ENCODE peak calls at places on chromosomes 5 and 9, in nine cellular contexts. E is sigmoid colon, C is K562, H is transverse colon, F is GM23338, Z is GM12878, K is breast epithelium, P is spleen, R is HepG2. I is an unnamed sample.

GRCh38 chr5:73434921-73435320 is 13.7 kb downstream of the FOXD1 start:
- DNase-seq in Z (no peak), P (no peak), R (no peak), F (no peak), E (no peak), H (no peak), K (no peak), C (no peak), I (no peak)

GRCh38 chr9:89022071-89022721 is 30.9 kb downstream of the S1PR3 start:
- DNase-seq in R (no peak), P (no peak), K (peak), H (no peak), F (peak), Z (no peak), C (no peak), E (no peak), I (no peak)

GRCh38 chr5:135437796-135438560 is 9.2 kb downstream of the DCANP1 start:
- DNase-seq in R (peak), Z (no peak), P (peak), F (no peak), H (peak), K (no peak), E (peak), C (no peak), I (no peak)

GRCh38 chr9:27539479-27540441 is 10.1 kb upstream of the MOB3B start:
- DNase-seq in K (no peak), H (peak), E (peak), F (no peak), R (peak), Z (peak), P (no peak), C (no peak), I (no peak)

GRCh38 chr9:20209421-20210340 is 412.6 kb downstream of the MLLT3 start:
- DNase-seq in F (no peak), K (no peak), C (no peak), E (no peak), R (no peak), Z (peak), H (no peak), P (no peak), I (no peak)

GRCh38 chr9:92483896-92484545 is 1.7 kb upstream of the ASPN start:
- DNase-seq in K (no peak), E (no peak), P (no peak), Z (no peak), F (no peak), H (no peak), C (no peak), R (no peak), I (no peak)

GRCh38 chr5:142017832-142018427 is 5.1 kb upstream of the GNPDA1 start:
- DNase-seq in E (no peak), C (no peak), F (no peak), H (no peak), Z (peak), R (no peak), P (no peak), K (no peak), I (no peak)

GRCh38 chr5:72452515-72453259 is 54.5 kb downstream of the ZNF366 start:
- DNase-seq in F (no peak), E (peak), R (no peak), H (peak), Z (no peak), C (no peak), K (no peak), P (no peak), I (no peak)

GRCh38 chr9:92917176-92917800 is 30.0 kb upstream of the FGD3 start:
- DNase-seq in Z (no peak), E (no peak), K (no peak), P (no peak), F (no peak), H (no peak), R (no peak), C (no peak), I (peak)

GRCh38 chr9:131641618-131642495 is 96.5 kb downstream of the PRRT1B start:
- DNase-seq in K (no peak), H (peak), F (no peak), R (no peak), E (peak), Z (no peak), C (no peak), P (no peak), I (no peak)

GRCh38 chr9:91092214-91092613 is 269.5 kb downstream of the AUH start:
- DNase-seq in Z (no peak), P (no peak), H (no peak), E (no peak), R (no peak), C (no peak), K (no peak), F (no peak), I (no peak)

GRCh38 chr5:14505310-14506140 is 76.1 kb upstream of the OTULINL start:
- DNase-seq in H (no peak), P (no peak), E (no peak), Z (no peak), C (peak), K (no peak), F (peak), R (no peak), I (no peak)

GRCh38 chr5:167489202-167489601 is 802.2 kb upstream of the WWC1 start:
- DNase-seq in P (no peak), F (no peak), H (no peak), Z (no peak), K (no peak), E (no peak), C (no peak), R (no peak), I (no peak)

GRCh38 chr5:127832057-127832456 is 128.9 kb downstream of the CCDC192 start:
- DNase-seq in R (no peak), E (no peak), P (no peak), H (no peak), K (no peak), Z (no peak), F (no peak), C (no peak), I (peak)

GRCh38 chr9:84322830-84323229 is 17.7 kb downstream of the SLC28A3 start:
- DNase-seq in C (no peak), E (no peak), F (no peak), P (no peak), K (no peak), Z (no peak), R (no peak), H (no peak), I (no peak)

GRCh38 chr5:180494510-180495181 is 467 bp downstream of the CNOT6 start:
- DNase-seq in F (peak), E (peak), P (peak), C (peak), R (peak), Z (no peak), K (peak), H (peak), I (no peak)

GRCh38 chr5:172791291-172791690 is 20.3 kb upstream of the DUSP1 start:
- DNase-seq in P (no peak), H (no peak), E (peak), R (no peak), F (no peak), C (no peak), K (no peak), Z (no peak), I (no peak)

GRCh38 chr9:135010921-135011320 is 76.5 kb upstream of the OLFM1 start:
- DNase-seq in F (no peak), R (no peak), Z (no peak), C (no peak), H (no peak), E (no peak), K (no peak), P (peak), I (no peak)

GRCh38 chr9:133543772-133544467 is 9.4 kb downstream of the ADAMTSL2 start:
- DNase-seq in C (no peak), H (no peak), E (no peak), P (no peak), K (no peak), F (no peak), Z (no peak), R (no peak), I (no peak)

GRCh38 chr5:66039701-66040100 is 104.4 kb upstream of the SREK1 start:
- DNase-seq in H (no peak), R (no peak), F (no peak), K (no peak), C (no peak), Z (no peak), E (no peak), P (no peak), I (no peak)

GRCh38 chr9:126722922-126723806 is 81.7 kb upstream of the ZBTB43 start:
- DNase-seq in R (no peak), H (peak), Z (no peak), K (no peak), E (peak), P (peak), F (peak), C (peak), I (peak)

GRCh38 chr9:101486693-101487442 is 46.8 kb upstream of the RNF20 start:
- DNase-seq in H (peak), C (peak), K (no peak), F (peak), R (no peak), P (peak), E (peak), Z (no peak), I (no peak)

GRCh38 chr9:16254674-16255073 is 615.8 kb downstream of the BNC2 start:
- DNase-seq in Z (no peak), C (no peak), K (no peak), F (no peak), H (no peak), E (no peak), P (no peak), R (no peak), I (no peak)

GRCh38 chr5:67085616-67086015 is 111.0 kb downstream of the CD180 start:
- DNase-seq in P (no peak), H (no peak), C (no peak), E (no peak), F (no peak), R (no peak), K (no peak), Z (no peak), I (no peak)

GRCh38 chr9:14633148-14633547 is 60.1 kb downstream of the ZDHHC21 start:
- DNase-seq in K (no peak), C (no peak), F (peak), R (no peak), E (no peak), H (no peak), P (no peak), Z (no peak), I (no peak)

GRCh38 chr9:81690251-81690851 is 1.0 kb upstream of the TLE1 start:
- DNase-seq in H (peak), R (no peak), C (no peak), Z (no peak), F (peak), P (peak), E (peak), K (peak), I (no peak)

GRCh38 chr9:96241391-96241809 is 60.6 kb downstream of the HSD17B3 start:
- DNase-seq in K (no peak), F (no peak), E (no peak), Z (peak), P (no peak), C (no peak), R (no peak), H (no peak), I (no peak)

GRCh38 chr5:176677209-176677931 is 30.1 kb downstream of the TSPAN17 start:
- DNase-seq in Z (no peak), K (no peak), H (no peak), P (no peak), R (peak), E (no peak), F (no peak), C (no peak), I (no peak)

GRCh38 chr5:130138406-130139060 is 234.3 kb downstream of the CHSY3 start:
- DNase-seq in P (no peak), Z (no peak), R (no peak), F (no peak), E (no peak), C (no peak), K (no peak), H (no peak), I (no peak)

GRCh38 chr5:378976-379742 is 57.6 kb downstream of the AHRR start:
- DNase-seq in R (no peak), E (peak), H (no peak), Z (peak), P (peak), F (no peak), K (no peak), C (no peak), I (peak)

GRCh38 chr5:93186031-93186682 is 394.9 kb downstream of the NR2F1-AS1 start:
- DNase-seq in C (no peak), Z (no peak), K (no peak), P (no peak), E (no peak), R (no peak), F (no peak), H (no peak), I (no peak)

GRCh38 chr9:133792721-133793470 is 54.7 kb upstream of the SARDH start:
- DNase-seq in K (peak), R (peak), E (peak), P (peak), Z (no peak), C (peak), F (peak), H (peak), I (peak)

GRCh38 chr9:128285033-128285784 is 9.1 kb downstream of the SWI5 start:
- DNase-seq in R (no peak), H (no peak), E (no peak), C (no peak), Z (no peak), P (no peak), K (no peak), F (no peak), I (no peak)

GRCh38 chr9:128276574-128277270 is 646 bp downstream of the SWI5 start:
- DNase-seq in H (no peak), P (no peak), K (no peak), C (peak), R (no peak), Z (no peak), F (peak), E (peak), I (no peak)

GRCh38 chr9:128280084-128280622 is 4.1 kb downstream of the SWI5 start:
- DNase-seq in Z (no peak), F (no peak), C (no peak), R (no peak), H (no peak), P (no peak), E (no peak), K (no peak), I (peak)

GRCh38 chr9:128286435-128286834 is 10.4 kb downstream of the SWI5 start:
- DNase-seq in K (no peak), R (no peak), F (no peak), Z (no peak), P (no peak), H (no peak), C (no peak), E (no peak), I (no peak)

DNA sequence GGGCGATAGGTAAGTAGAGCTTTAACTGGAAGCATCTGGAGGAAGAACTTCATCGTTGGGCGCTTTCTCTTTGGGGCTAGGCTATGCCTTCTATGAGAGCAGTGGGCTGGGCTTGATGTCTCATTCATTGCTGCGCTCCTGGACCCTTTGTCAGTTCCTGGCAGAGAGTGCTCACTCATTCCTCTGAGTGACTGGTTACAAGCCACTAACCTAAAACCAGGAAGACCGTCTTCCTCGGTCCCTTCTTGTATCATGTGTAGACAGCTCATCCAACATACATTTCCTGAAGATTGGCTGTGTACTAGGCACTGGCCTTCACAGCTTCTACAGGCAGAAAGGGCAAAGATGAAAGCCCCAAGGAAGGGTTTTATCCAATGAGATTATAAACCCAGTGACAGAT is 6.4 kb downstream of the SWI5 start:
- DNase-seq in E (no peak), R (no peak), F (no peak), C (no peak), P (no peak), H (no peak), Z (no peak), K (no peak), I (no peak)
- TF ChIP-seq POLR2AphosphoS5 in E (no peak), R (no peak), F (no peak), C (no peak), P (no peak), H (no peak), Z (no peak), K (no peak), I (no peak)

GRCh38 chr9:124794902-124795491 is 18.1 kb downstream of the OLFML2A start:
- DNase-seq in R (peak), C (peak), E (no peak), P (no peak), Z (no peak), K (no peak), H (no peak), F (no peak), I (no peak)
- H3K4me3 ChIP-seq in R (no peak), C (no peak), E (no peak), P (no peak), Z (no peak), K (no peak), H (no peak), F (no peak), I (no peak)

GRCh38 chr9:75962186-75963036 is 71.9 kb downstream of the PCSK5 start:
- DNase-seq in E (no peak), P (no peak), R (no peak), F (no peak), Z (no peak), K (no peak), C (no peak), H (no peak), I (no peak)
- TF ChIP-seq POLR2AphosphoS5 in E (no peak), P (no peak), R (no peak), F (no peak), Z (no peak), K (no peak), C (no peak), H (no peak), I (no peak)

GRCh38 chr5:32712463-32713395 is 1.6 kb downstream of the NPR3 start:
- DNase-seq in E (no peak), Z (no peak), K (no peak), F (peak), H (no peak), P (no peak), C (no peak), R (no peak), I (no peak)
- H3K4me3 ChIP-seq in E (peak), Z (no peak), K (peak), F (peak), H (peak), P (peak), C (no peak), R (no peak), I (no peak)

I was measured in HL-60.